ENCODE peak calls at places on chromosomes 5 and 9, in eight cellular contexts. P, V, D, E, U, M, G and I are unnamed samples.

GRCh38 chr9:112846528-112847488 is 43.9 kb downstream of the SLC46A2 start:
- DNase-seq in M (no peak), E (no peak), U (no peak), V (no peak), P (no peak), D (no peak), G (no peak), I (no peak)

GRCh38 chr5:57229315-57229714 is 55.5 kb downstream of the GPBP1 start:
- DNase-seq in D (no peak), V (no peak), M (no peak), P (no peak), G (no peak), U (no peak), E (no peak), I (no peak)

GRCh38 chr9:101458955-101459631 is 23.5 kb upstream of the ALDOB start:
- DNase-seq in V (peak; percentile 85), D (peak; percentile 85), U (peak; percentile 11), M (no peak), G (no peak), P (peak; percentile 96), E (peak; percentile 69), I (peak; percentile 77)

GRCh38 chr9:16039988-16040761 is 487.3 kb downstream of the CCDC171 start:
- DNase-seq in E (no peak), G (no peak), D (peak; percentile 72), P (no peak), U (no peak), V (no peak), M (no peak), I (no peak)

GRCh38 chr5:138949988-138950387 is 74.9 kb upstream of the LRRTM2 start:
- DNase-seq in M (no peak), V (no peak), E (peak; percentile 85), U (no peak), G (no peak), P (no peak), D (no peak), I (no peak)

GRCh38 chr5:156929366-156929948 is 33.6 kb downstream of the TIMD4 start:
- DNase-seq in M (no peak), V (no peak), G (no peak), U (no peak), D (no peak), E (no peak), P (no peak), I (no peak)

GRCh38 chr5:128854931-128855330 is 110.4 kb upstream of the SLC27A6 start:
- DNase-seq in P (no peak), G (no peak), M (no peak), U (no peak), E (no peak), D (no peak), V (no peak), I (no peak)

GRCh38 chr5:81021486-81021885 is 61.3 kb downstream of the RASGRF2 start:
- DNase-seq in G (no peak), U (no peak), E (no peak), V (no peak), P (peak; percentile 51), D (peak; percentile 37), M (no peak), I (no peak)

GRCh38 chr5:107538331-107539162 is 132.2 kb downstream of the EFNA5 start:
- DNase-seq in D (peak; percentile 60), M (no peak), P (no peak), U (no peak), V (no peak), E (no peak), G (no peak), I (no peak)

GRCh38 chr5:143432658-143433239 is 29.3 kb upstream of the NR3C1 start:
- DNase-seq in P (no peak), D (no peak), U (no peak), V (no peak), M (no peak), E (no peak), G (no peak), I (no peak)

GRCh38 chr5:57366744-57367143 is 115.9 kb downstream of the ACTBL2 start:
- DNase-seq in M (no peak), E (no peak), G (no peak), U (no peak), P (no peak), D (peak; percentile 54), V (peak; percentile 91), I (no peak)

GRCh38 chr5:151912360-151912759 is 12.3 kb downstream of the GLRA1 start:
- DNase-seq in D (no peak), G (no peak), U (no peak), M (no peak), V (no peak), P (no peak), E (no peak), I (no peak)

GRCh38 chr5:168114444-168115017 is 176.9 kb upstream of the WWC1 start:
- DNase-seq in U (peak; percentile 83), D (peak; percentile 23), G (no peak), V (peak; percentile 74), P (peak; percentile 32), E (peak; percentile 69), M (no peak), I (peak; percentile 12)

GRCh38 chr5:35785601-35786085 is 71.0 kb upstream of the IL7R start:
- DNase-seq in U (no peak), D (peak; percentile 29), P (no peak), E (no peak), G (no peak), V (no peak), M (no peak), I (no peak)

GRCh38 chr9:35618325-35618727 is at the start of gene CD72:
- DNase-seq in U (no peak), D (no peak), G (no peak), P (no peak), V (no peak), E (peak; percentile 54), M (no peak), I (no peak)

GRCh38 chr5:159782995-159783300 is 133.3 kb upstream of the ADRA1B start:
- DNase-seq in U (no peak), E (no peak), G (no peak), D (no peak), V (no peak), P (no peak), M (no peak), I (no peak)

GRCh38 chr5:174991807-174992308 is 267.5 kb downstream of the MSX2 start:
- DNase-seq in V (no peak), M (no peak), G (no peak), D (no peak), E (no peak), P (no peak), U (no peak), I (no peak)

GRCh38 chr9:117887941-117888340 is 183.7 kb downstream of the TLR4 start:
- DNase-seq in P (no peak), D (no peak), U (no peak), M (no peak), G (no peak), V (no peak), E (no peak), I (no peak)

GRCh38 chr5:122358382-122358990 is 46.4 kb downstream of the SNCAIP start:
- DNase-seq in D (no peak), M (no peak), U (no peak), V (no peak), G (no peak), P (no peak), E (no peak), I (peak; percentile 75)

GRCh38 chr9:111948958-111949357 is 52.3 kb downstream of the UGCG start:
- DNase-seq in G (no peak), U (no peak), P (no peak), M (no peak), E (no peak), V (no peak), D (no peak), I (no peak)

GRCh38 chr5:172280937-172281336 is 2.6 kb downstream of the UBTD2 start:
- DNase-seq in G (no peak), E (no peak), D (peak; percentile 79), V (no peak), P (no peak), M (no peak), U (no peak), I (no peak)

GRCh38 chr9:1883004-1883403 is 132.1 kb upstream of the SMARCA2 start:
- DNase-seq in U (no peak), G (no peak), D (no peak), P (no peak), E (no peak), M (no peak), V (no peak), I (no peak)

GRCh38 chr9:90300901-90301688 is 341.5 kb downstream of the DIRAS2 start:
- DNase-seq in D (peak; percentile 79), G (no peak), V (peak; percentile 96), P (peak; percentile 3), E (peak; percentile 28), M (peak; percentile 87), U (peak; percentile 43), I (peak; percentile 9)

GRCh38 chr5:57677235-57677634 is 194.6 kb upstream of the ACTBL2 start:
- DNase-seq in E (no peak), U (no peak), M (no peak), G (no peak), P (no peak), D (no peak), V (no peak), I (no peak)

GRCh38 chr5:141439411-141440141 is 9.3 kb downstream of the PCDHGA12 start:
- DNase-seq in M (no peak), V (no peak), P (no peak), E (no peak), G (no peak), D (no peak), U (no peak), I (no peak)

GRCh38 chr5:141782991-141783598 is 95.1 kb downstream of the PCDH1 start:
- DNase-seq in D (no peak), M (no peak), E (no peak), V (no peak), P (no peak), U (no peak), G (no peak), I (no peak)

GRCh38 chr5:158023266-158023665 is 164.3 kb upstream of the CLINT1 start:
- DNase-seq in D (no peak), V (peak; percentile 83), M (no peak), E (no peak), G (no peak), U (peak; percentile 44), P (no peak), I (no peak)

GRCh38 chr9:31740705-31741104 is 643.7 kb upstream of the ACO1 start:
- DNase-seq in E (no peak), G (no peak), M (no peak), U (no peak), V (peak; percentile 19), P (no peak), D (peak; percentile 10), I (no peak)

GRCh38 chr5:107381189-107381856 is 289.4 kb downstream of the EFNA5 start:
- DNase-seq in M (peak; percentile 63), D (peak; percentile 92), G (no peak), E (no peak), V (peak; percentile 94), U (no peak), P (no peak), I (no peak)

GRCh38 chr5:80076131-80077101 is 41.3 kb downstream of the THBS4 start:
- DNase-seq in D (peak; percentile 28), P (no peak), E (no peak), G (no peak), M (no peak), U (no peak), V (no peak), I (no peak)

GRCh38 chr9:104866186-104866585 is 61.8 kb downstream of the ABCA1 start:
- DNase-seq in E (no peak), V (no peak), U (no peak), P (no peak), G (no peak), M (no peak), D (peak; percentile 65), I (no peak)

GRCh38 chr5:126487596-126487995 is 64.4 kb downstream of the GRAMD2B start:
- DNase-seq in V (no peak), G (no peak), D (no peak), U (no peak), P (no peak), M (no peak), E (no peak), I (no peak)

GRCh38 chr9:135513351-135513846 is 7.8 kb upstream of the LCN1 start:
- DNase-seq in U (no peak), P (no peak), V (no peak), M (no peak), E (no peak), D (no peak), G (no peak), I (no peak)

GRCh38 chr5:80152778-80153177 is 103.1 kb downstream of the SERINC5 start:
- DNase-seq in V (no peak), P (no peak), U (no peak), G (no peak), M (no peak), E (no peak), D (no peak), I (no peak)